ENCODE peak calls at places on chromosomes 6 and 20, in eight cellular contexts. P is COLO829, S is AG10803, K is left cardiac atrium, T is fibroblast of mammary gland, A is osteocyte, R is endodermal cell, U is left ventricle myocardium inferior. W is an unnamed sample.

GRCh38 chr20:51759769-51760510 is 8.2 kb downstream of the ATP9A start:
- DNase-seq in P (no peak), S (peak), K (no peak), T (no peak), A (no peak), R (no peak), U (no peak), W (no peak)

GRCh38 chr6:12608016-12608860 is 108.3 kb upstream of the PHACTR1 start:
- DNase-seq in P (no peak), S (peak), K (no peak), T (no peak), A (no peak), R (no peak), U (no peak), W (no peak)

GRCh38 chr6:35564733-35565132 is 52.0 kb upstream of the TULP1 start:
- DNase-seq in P (no peak), S (no peak), K (no peak), T (no peak), A (no peak), R (no peak), U (no peak), W (no peak)

GRCh38 chr6:157530724-157531168 is 149.8 kb downstream of the ZDHHC14 start:
- DNase-seq in P (no peak), S (no peak), K (no peak), T (no peak), A (no peak), R (no peak), U (no peak), W (no peak)

GRCh38 chr6:167153523-167153959 is 4.2 kb downstream of the GPR31 start:
- DNase-seq in P (peak), S (peak), K (no peak), T (peak), A (no peak), R (no peak), U (no peak), W (no peak)

GRCh38 chr6:41073968-41074691 is 1.4 kb downstream of the NFYA start:
- DNase-seq in P (peak), S (peak), K (no peak), T (peak), A (no peak), R (no peak), U (no peak), W (no peak)

GRCh38 chr6:112041535-112041934 is 12.4 kb upstream of the CCN6 start:
- DNase-seq in P (peak), S (no peak), K (no peak), T (no peak), A (no peak), R (no peak), U (no peak), W (no peak)

GRCh38 chr6:72748759-72749158 is 126.9 kb downstream of the KCNQ5 start:
- DNase-seq in P (peak), S (peak), K (no peak), T (peak), A (peak), R (no peak), U (no peak), W (no peak)

GRCh38 chr6:62102387-62102786 is 183.6 kb downstream of the KHDRBS2 start:
- DNase-seq in P (no peak), S (no peak), K (no peak), T (no peak), A (peak), R (no peak), U (no peak), W (no peak)

GRCh38 chr6:167394330-167394729 is 69.4 kb downstream of the TTLL2 start:
- DNase-seq in P (no peak), S (no peak), K (no peak), T (no peak), A (no peak), R (no peak), U (no peak), W (no peak)

GRCh38 chr6:7910654-7911344 is at the start of gene TXNDC5:
- DNase-seq in P (peak), S (peak), K (peak), T (peak), A (peak), R (peak), U (peak), W (peak)

GRCh38 chr6:98672681-98673475 is 161.5 kb upstream of the POU3F2 start:
- DNase-seq in P (no peak), S (no peak), K (no peak), T (no peak), A (no peak), R (no peak), U (no peak), W (no peak)

GRCh38 chr20:23753589-23753988 is 2.9 kb upstream of the CST1 start:
- DNase-seq in P (no peak), S (no peak), K (no peak), T (peak), A (no peak), R (no peak), U (no peak), W (peak)